ENCODE peak calls at places on chromosomes 12 and 14, in seven cellular contexts. F is NCI-H1092 treated with DMSO at 0.1 percent for 48 hours, W is mesendoderm, X is H54, L is fibroblast of the aortic adventitia, A is T-helper 2 cell, N is head of caudate nucleus. O is an unnamed sample.

GRCh38 chr12:76762556-76762955 is 1.4 kb upstream of the ZDHHC17 start:
- DNase-seq in F (no peak), A (no peak), N (no peak), L (peak; percentile 14), W (peak; percentile 96), X (no peak), O (peak; percentile 91)

GRCh38 chr12:5318874-5319273 is 113.0 kb upstream of the NTF3 start:
- DNase-seq in L (peak; percentile 54), X (peak; percentile 67), F (no peak), A (no peak), W (no peak), N (no peak), O (no peak)

GRCh38 chr14:76023757-76024156 is 38.2 kb downstream of the IFT43 start:
- DNase-seq in X (no peak), A (no peak), W (no peak), L (no peak), N (no peak), F (no peak), O (no peak)

GRCh38 chr12:98373019-98373554 is 142.3 kb upstream of the TMPO start:
- DNase-seq in L (peak; percentile 66), W (peak; percentile 84), N (no peak), A (no peak), F (peak; percentile 71), X (no peak), O (peak; percentile 75)

GRCh38 chr12:67578976-67579661 is 69.4 kb upstream of the DYRK2 start:
- DNase-seq in N (no peak), W (no peak), A (no peak), L (no peak), X (no peak), F (no peak), O (no peak)

GRCh38 chr14:23454445-23454856 is 15.1 kb upstream of the NGDN start:
- DNase-seq in N (no peak), A (no peak), F (no peak), X (no peak), L (no peak), W (no peak), O (no peak)

GRCh38 chr14:53921027-53921426 is 35.6 kb downstream of the BMP4 start:
- DNase-seq in L (no peak), X (no peak), A (no peak), F (no peak), N (no peak), W (peak; percentile 44), O (peak; percentile 38)

GRCh38 chr12:57694459-57695019 is 607 bp downstream of the OS9 start:
- DNase-seq in W (no peak), N (no peak), F (peak; percentile 3), A (no peak), X (no peak), L (no peak), O (no peak)

GRCh38 chr14:36221097-36221496 is 44.6 kb upstream of the PTCSC3 start:
- DNase-seq in F (peak; percentile 29), X (no peak), N (no peak), W (peak; percentile 68), L (no peak), A (no peak), O (peak; percentile 72)

GRCh38 chr12:40819427-40820108 is 127.3 kb downstream of the CNTN1 start:
- DNase-seq in F (no peak), A (no peak), X (no peak), N (no peak), W (peak; percentile 93), L (no peak), O (peak; percentile 86)

GRCh38 chr14:75832621-75833297 is 149.0 kb downstream of the TGFB3 start:
- DNase-seq in L (peak; percentile 61), X (no peak), F (no peak), N (no peak), A (no peak), W (no peak), O (no peak)

GRCh38 chr12:90055071-90055470 is 346.4 kb upstream of the ATP2B1 start:
- DNase-seq in X (no peak), N (no peak), L (no peak), A (no peak), F (no peak), W (no peak), O (no peak)

GRCh38 chr14:22558221-22558913 is 30.7 kb downstream of the DAD1 start:
- DNase-seq in A (peak; percentile 52), X (no peak), F (no peak), L (no peak), N (no peak), W (peak; percentile 64), O (peak; percentile 79)

GRCh38 chr12:981176-981828 is 9.7 kb upstream of the ERC1 start:
- DNase-seq in N (no peak), A (no peak), L (no peak), W (no peak), F (no peak), X (no peak), O (no peak)

GRCh38 chr12:118354903-118355302 is 17.8 kb downstream of the TAOK3 start:
- DNase-seq in A (no peak), L (no peak), W (no peak), F (no peak), N (no peak), X (no peak), O (no peak)

GRCh38 chr14:69539631-69540410 is 34.9 kb downstream of the CCDC177 start:
- DNase-seq in X (no peak), W (no peak), F (no peak), N (no peak), L (peak; percentile 85), A (no peak), O (no peak)

GRCh38 chr14:88667555-88668273 is 104.9 kb downstream of the ZC3H14 start:
- DNase-seq in F (peak; percentile 72), L (peak; percentile 83), X (peak; percentile 9), A (no peak), W (peak; percentile 82), N (peak; percentile 61), O (peak; percentile 89)

GRCh38 chr12:124031058-124031457 is 58.0 kb downstream of the ZNF664 start:
- DNase-seq in L (peak; percentile 26), N (no peak), W (no peak), A (no peak), X (no peak), F (no peak), O (no peak)

O was measured in GM23338.